ENCODE peak calls at places on chromosome 6, in six cellular contexts. F is ovary; N is hippocampal formation; U is NCI-H446 treated with DMSO at 0.1 percent for 48 hours; O is stimulated activated naive CD8-positive, alpha-beta T cell treated with anti-CD3 and anti-CD28 coated beads, Interleukin-15, Interleukin-2, amounts not matched to agents 100 U/mL and 50 U/mL, for 24 hours; S is SW480. J is an unnamed sample.
A peak's percentile ranks its signal among the peaks of the same experiment; 100 is the strongest.

GRCh38 chr6:12340488-12340818 is 50.3 kb downstream of the EDN1 start:
- DNase-seq in U (no peak), S (no peak), F (no peak), N (no peak), O (no peak), J (no peak)

GRCh38 chr6:48766349-48766748 is 655.4 kb upstream of the PTCHD4 start:
- DNase-seq in N (no peak), S (peak; percentile 6), O (no peak), U (no peak), F (no peak), J (no peak)

GRCh38 chr6:145744619-145745018 is 9.3 kb upstream of the EPM2A start:
- DNase-seq in U (no peak), N (no peak), F (no peak), S (no peak), O (no peak), J (no peak)

GRCh38 chr6:90610671-90611542 is 24.0 kb upstream of the MAP3K7 start:
- DNase-seq in U (no peak), S (no peak), N (no peak), O (peak; percentile 68), F (peak; percentile 76), J (no peak)

GRCh38 chr6:108902389-108902792 is 54.2 kb downstream of the ARMC2 start:
- DNase-seq in F (no peak), N (no peak), U (no peak), S (no peak), O (no peak), J (no peak)

GRCh38 chr6:87289571-87289970 is 32.8 kb upstream of the SMIM8 start:
- DNase-seq in U (no peak), F (no peak), N (no peak), O (no peak), S (no peak), J (no peak)

GRCh38 chr6:159039885-159040258 is 4.9 kb downstream of the TAGAP start:
- DNase-seq in U (no peak), O (no peak), F (no peak), S (no peak), N (no peak), J (no peak)

GRCh38 chr6:49325901-49326300 is 137.2 kb downstream of the MMUT start:
- DNase-seq in O (no peak), N (no peak), F (no peak), S (no peak), U (no peak), J (no peak)

GRCh38 chr6:162753775-162754174 is 26.0 kb downstream of the PACRG start:
- DNase-seq in U (no peak), F (no peak), S (no peak), O (no peak), N (no peak), J (no peak)

GRCh38 chr6:42404494-42404893 is 47.2 kb downstream of the TRERF1 start:
- DNase-seq in S (peak; percentile 69), O (peak; percentile 44), F (no peak), U (no peak), N (no peak), J (no peak)

J was measured in memory B cell.